ENCODE peak calls at places on chromosomes 13 and 19, in four cellular contexts. One of them, this sample, is unnamed.

GRCh38 chr19:6531956-6532243 is 1.1 kb downstream of the TNFSF9 start:
- DNase-seq in transverse colon: no peak
- DNase-seq in HCT116: no peak
- DNase-seq in NB4: no peak
- DNase-seq in this sample: no peak

GRCh38 chr13:101425156-101425471 is 8.8 kb upstream of the NALCN start:
- DNase-seq in HCT116: no peak
- DNase-seq in transverse colon: no peak
- DNase-seq in NB4: no peak
- DNase-seq in this sample: no peak

GRCh38 chr13:110702591-110703526 is 3.1 kb downstream of the CARS2 start:
- DNase-seq in HCT116: no peak
- DNase-seq in transverse colon: no peak
- DNase-seq in NB4: peak; percentile 64
- DNase-seq in this sample: no peak

GRCh38 chr19:46374526-46375475 is 27.9 kb downstream of the PPP5C start:
- DNase-seq in HCT116: no peak
- DNase-seq in NB4: peak; percentile 7
- DNase-seq in transverse colon: no peak
- DNase-seq in this sample: no peak

GRCh38 chr19:6066661-6067646 is 43.3 kb downstream of the RFX2 start:
- DNase-seq in NB4: peak; percentile 91
- DNase-seq in HCT116: no peak
- DNase-seq in transverse colon: peak; percentile 91
- DNase-seq in this sample: no peak

GRCh38 chr19:17522988-17523872 is 11.8 kb downstream of the PGLS start:
- DNase-seq in NB4: peak; percentile 99
- DNase-seq in HCT116: no peak
- DNase-seq in transverse colon: peak; percentile 73
- DNase-seq in this sample: no peak

GRCh38 chr13:94968040-94968756 is 255.9 kb upstream of the SOX21 start:
- DNase-seq in HCT116: no peak
- DNase-seq in NB4: no peak
- DNase-seq in transverse colon: no peak
- DNase-seq in this sample: no peak

GRCh38 chr13:27281420-27281819 is 10.8 kb downstream of the RASL11A start:
- DNase-seq in HCT116: no peak
- DNase-seq in NB4: peak; percentile 39
- DNase-seq in transverse colon: peak; percentile 31
- DNase-seq in this sample: no peak

GRCh38 chr13:42424182-42424581 is 149.8 kb upstream of the TNFSF11 start:
- DNase-seq in transverse colon: no peak
- DNase-seq in NB4: no peak
- DNase-seq in HCT116: no peak
- DNase-seq in this sample: no peak

GRCh38 chr13:46495647-46496046 is 57.3 kb upstream of the LRCH1 start:
- DNase-seq in NB4: no peak
- DNase-seq in transverse colon: no peak
- DNase-seq in HCT116: no peak
- DNase-seq in this sample: peak; percentile 40

GRCh38 chr13:73677041-73677589 is 457.1 kb downstream of the KLF12 start:
- DNase-seq in NB4: no peak
- DNase-seq in transverse colon: no peak
- DNase-seq in HCT116: no peak
- DNase-seq in this sample: no peak

GRCh38 chr19:45638930-45639729 is at the start of gene EML2:
- DNase-seq in HCT116: no peak
- DNase-seq in transverse colon: peak; percentile 80
- DNase-seq in NB4: peak; percentile 47
- DNase-seq in this sample: no peak

GRCh38 chr13:46124967-46125933 is 20.4 kb upstream of the CPB2 start:
- DNase-seq in NB4: peak; percentile 86
- DNase-seq in transverse colon: no peak
- DNase-seq in HCT116: no peak
- DNase-seq in this sample: no peak

GRCh38 chr13:50030315-50030714 is 15.1 kb downstream of the KCNRG start:
- DNase-seq in HCT116: no peak
- DNase-seq in NB4: no peak
- DNase-seq in transverse colon: no peak
- DNase-seq in this sample: no peak

GRCh38 chr13:23558675-23559536 is 11.3 kb upstream of the TNFRSF19 start:
- DNase-seq in HCT116: peak; percentile 10
- DNase-seq in transverse colon: no peak
- DNase-seq in NB4: peak; percentile 92
- DNase-seq in this sample: no peak

GRCh38 chr13:93420887-93421286 is 194.3 kb downstream of the GPC6 start:
- DNase-seq in NB4: no peak
- DNase-seq in HCT116: no peak
- DNase-seq in transverse colon: no peak
- DNase-seq in this sample: no peak

GRCh38 chr13:113739527-113740285 is 19.3 kb upstream of the TMEM255B start:
- DNase-seq in transverse colon: no peak
- DNase-seq in NB4: no peak
- DNase-seq in HCT116: no peak
- DNase-seq in this sample: no peak

GRCh38 chr13:28530729-28531194 is 35.8 kb upstream of the FLT1 start:
- DNase-seq in NB4: peak; percentile 84
- DNase-seq in transverse colon: no peak
- DNase-seq in HCT116: no peak
- DNase-seq in this sample: no peak

GRCh38 chr13:35716186-35716585 is 239.7 kb upstream of the MAB21L1 start:
- DNase-seq in NB4: peak; percentile 20
- DNase-seq in HCT116: no peak
- DNase-seq in transverse colon: no peak
- DNase-seq in this sample: no peak

GRCh38 chr13:27130223-27131015 is 41.2 kb downstream of the USP12 start:
- DNase-seq in transverse colon: no peak
- DNase-seq in NB4: peak; percentile 60
- DNase-seq in HCT116: no peak
- DNase-seq in this sample: no peak

GRCh38 chr19:7980168-7980567 is 25.3 kb downstream of the ELAVL1 start:
- DNase-seq in transverse colon: no peak
- DNase-seq in NB4: no peak
- DNase-seq in HCT116: no peak
- DNase-seq in this sample: no peak

GRCh38 chr13:23793711-23794110 is 95.5 kb downstream of the MIPEP start:
- DNase-seq in HCT116: no peak
- DNase-seq in NB4: no peak
- DNase-seq in transverse colon: no peak
- DNase-seq in this sample: no peak

GRCh38 chr19:50928841-50929240 is 17.6 kb upstream of the KLK4 start:
- DNase-seq in HCT116: no peak
- DNase-seq in transverse colon: no peak
- DNase-seq in NB4: no peak
- DNase-seq in this sample: no peak

GRCh38 chr13:108902557-108903155 is 273.2 kb downstream of the MYO16 start:
- DNase-seq in HCT116: no peak
- DNase-seq in transverse colon: no peak
- DNase-seq in NB4: no peak
- DNase-seq in this sample: peak; percentile 22

GRCh38 chr19:5452594-5453565 is 2.3 kb upstream of the ZNRF4 start:
- DNase-seq in HCT116: peak; percentile 78
- DNase-seq in NB4: peak; percentile 27
- DNase-seq in transverse colon: no peak
- DNase-seq in this sample: no peak

GRCh38 chr13:80086304-80086721 is 254.6 kb downstream of the SPRY2 start:
- DNase-seq in HCT116: no peak
- DNase-seq in NB4: no peak
- DNase-seq in transverse colon: peak; percentile 59
- DNase-seq in this sample: no peak

GRCh38 chr13:114110091-114110829 is 22.2 kb downstream of the RASA3 start:
- DNase-seq in HCT116: no peak
- DNase-seq in transverse colon: peak; percentile 68
- DNase-seq in NB4: peak; percentile 97
- DNase-seq in this sample: no peak

GRCh38 chr19:6060600-6061391 is 49.5 kb downstream of the RFX2 start:
- DNase-seq in transverse colon: no peak
- DNase-seq in NB4: peak; percentile 75
- DNase-seq in HCT116: no peak
- DNase-seq in this sample: no peak

GRCh38 chr19:47776568-47776967 is 1.9 kb upstream of the SELENOW start:
- DNase-seq in HCT116: no peak
- DNase-seq in NB4: no peak
- DNase-seq in transverse colon: no peak
- DNase-seq in this sample: no peak

GRCh38 chr13:76687467-76687866 is 198.7 kb downstream of the KCTD12 start:
- DNase-seq in transverse colon: no peak
- DNase-seq in NB4: no peak
- DNase-seq in HCT116: no peak
- DNase-seq in this sample: no peak

GRCh38 chr19:22523940-22524339 is 101.8 kb upstream of the ZNF98 start:
- DNase-seq in transverse colon: no peak
- DNase-seq in HCT116: no peak
- DNase-seq in NB4: peak; percentile 82
- DNase-seq in this sample: no peak

GRCh38 chr19:43562211-43562697 is 13.1 kb downstream of the XRCC1 start:
- DNase-seq in NB4: no peak
- DNase-seq in HCT116: no peak
- DNase-seq in transverse colon: no peak
- DNase-seq in this sample: no peak

GRCh38 chr19:43562698-43563241 is 12.6 kb downstream of the XRCC1 start:
- DNase-seq in transverse colon: peak; percentile 73
- DNase-seq in HCT116: no peak
- DNase-seq in NB4: peak; percentile 94
- DNase-seq in this sample: no peak

GRCh38 chr19:43561144-43561970 is 14.0 kb downstream of the XRCC1 start:
- DNase-seq in NB4: no peak
- DNase-seq in transverse colon: no peak
- DNase-seq in HCT116: no peak
- DNase-seq in this sample: no peak

GRCh38 chr19:43563816-43564215 is 11.5 kb downstream of the XRCC1 start:
- DNase-seq in NB4: no peak
- DNase-seq in transverse colon: no peak
- DNase-seq in HCT116: no peak
- DNase-seq in this sample: no peak

GRCh38 chr19:43560687-43561086 is 14.6 kb downstream of the XRCC1 start:
- DNase-seq in transverse colon: no peak
- DNase-seq in HCT116: no peak
- DNase-seq in NB4: peak; percentile 67
- DNase-seq in this sample: no peak
- TF ChIP-seq CTCF in transverse colon: no peak
- TF ChIP-seq CTCF in HCT116: peak; percentile 18
- TF ChIP-seq CTCF in NB4: peak; percentile 24
- TF ChIP-seq CTCF in this sample: peak; percentile 10

DNA sequence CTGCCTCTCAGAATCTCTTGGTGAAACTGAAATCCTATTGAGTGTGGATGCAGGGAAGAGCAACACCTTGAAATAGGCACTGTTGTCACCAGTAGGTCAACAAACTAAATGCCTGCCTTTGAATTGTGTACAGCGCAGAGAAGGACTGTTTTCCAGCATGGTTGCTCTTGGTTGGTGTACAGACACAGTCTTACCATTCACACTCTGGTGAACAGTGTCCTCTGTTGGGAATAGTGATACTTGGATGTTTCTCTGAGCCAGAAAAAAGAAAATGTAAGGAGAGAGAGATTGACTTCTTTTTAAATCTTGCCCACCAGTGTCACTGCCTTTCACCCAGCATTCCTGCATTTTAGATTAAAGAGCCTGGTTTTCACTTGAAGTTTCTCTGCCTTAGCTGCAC is 179.7 kb downstream of the STK24 start:
- DNase-seq in NB4: no peak
- DNase-seq in transverse colon: no peak
- DNase-seq in HCT116: no peak
- DNase-seq in this sample: no peak
- TF ChIP-seq CTCF in NB4: no peak
- TF ChIP-seq CTCF in transverse colon: no peak
- TF ChIP-seq CTCF in HCT116: no peak
- TF ChIP-seq CTCF in this sample: no peak

GRCh38 chr13:102770435-102770834 is 3.2 kb downstream of the TEX30 start:
- DNase-seq in transverse colon: no peak
- DNase-seq in HCT116: no peak
- DNase-seq in NB4: no peak
- DNase-seq in this sample: no peak

GRCh38 chr13:102772042-102772425 is 1.6 kb downstream of the TEX30 start:
- DNase-seq in transverse colon: no peak
- DNase-seq in HCT116: no peak
- DNase-seq in NB4: peak; percentile 77
- DNase-seq in this sample: no peak

GRCh38 chr13:102768914-102769313 is 4.7 kb downstream of the TEX30 start:
- DNase-seq in NB4: no peak
- DNase-seq in transverse colon: no peak
- DNase-seq in HCT116: no peak
- DNase-seq in this sample: no peak

GRCh38 chr13:102771298-102772041 is 2.1 kb downstream of the TEX30 start:
- DNase-seq in NB4: peak; percentile 50
- DNase-seq in transverse colon: no peak
- DNase-seq in HCT116: no peak
- DNase-seq in this sample: no peak

DNA sequence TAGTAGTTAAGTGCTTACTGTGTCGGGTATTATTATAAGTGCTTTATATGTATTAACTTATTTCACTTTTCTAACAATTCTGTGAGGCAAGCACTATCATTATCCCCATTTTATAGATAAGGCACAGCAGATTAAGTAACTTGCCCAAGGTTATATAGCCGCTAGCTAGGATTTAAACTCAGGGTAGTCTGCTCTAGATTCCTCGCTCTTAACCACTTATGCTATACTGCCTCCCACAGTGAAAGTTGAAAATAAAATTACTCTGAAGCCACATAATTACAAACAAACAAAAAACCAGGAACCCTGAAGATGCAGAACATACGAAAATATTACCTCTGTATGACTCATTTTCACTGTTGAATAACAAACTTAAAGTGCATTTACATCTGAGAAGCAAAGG is 3.9 kb downstream of the TEX30 start:
- DNase-seq in HCT116: no peak
- DNase-seq in transverse colon: no peak
- DNase-seq in NB4: peak; percentile 15
- DNase-seq in this sample: no peak
- TF ChIP-seq CTCF in HCT116: no peak
- TF ChIP-seq CTCF in transverse colon: no peak
- TF ChIP-seq CTCF in NB4: no peak
- TF ChIP-seq CTCF in this sample: no peak

DNA sequence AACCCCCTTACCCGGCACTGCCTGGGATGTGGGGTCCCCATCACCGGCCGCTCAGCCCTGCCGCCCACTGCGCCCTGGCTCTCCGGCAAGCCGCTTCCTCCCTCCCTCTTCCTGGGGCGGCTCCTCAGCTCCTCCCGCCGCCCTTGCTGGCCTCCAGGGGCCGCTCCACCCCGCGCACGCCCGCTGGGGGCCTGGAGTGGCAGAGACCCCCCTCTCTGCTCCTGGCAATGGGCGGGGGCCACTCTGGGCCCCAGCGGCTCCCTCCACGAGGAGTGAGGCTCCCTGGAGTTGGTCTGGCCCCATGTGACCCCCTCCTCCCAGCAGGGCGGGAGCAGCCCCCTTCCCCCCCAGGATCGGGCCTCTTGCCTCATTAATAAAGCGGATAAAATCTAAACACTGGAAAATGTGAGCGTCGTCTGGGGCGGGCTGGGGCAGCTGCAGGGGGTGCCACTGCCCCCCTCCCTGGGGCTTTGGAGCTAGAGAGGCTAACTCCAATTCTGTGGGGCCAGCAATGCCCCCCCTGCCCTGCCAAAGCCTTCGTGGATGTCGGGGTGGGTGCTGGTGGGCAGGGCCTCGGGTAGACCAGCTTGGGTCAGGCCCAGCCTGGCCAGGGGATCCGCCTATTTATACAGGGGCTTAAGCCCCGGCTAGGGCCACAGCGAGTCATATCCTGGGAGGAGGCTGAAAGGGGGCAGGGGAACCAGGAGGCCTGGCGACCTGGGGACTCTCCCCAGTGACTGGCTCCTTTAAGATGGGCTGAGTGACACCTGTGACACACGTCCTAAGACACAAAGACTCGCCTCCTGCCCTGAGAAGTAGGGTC is at the start of gene PTGER1:
- DNase-seq in HCT116: peak; percentile 21
- DNase-seq in transverse colon: no peak
- DNase-seq in NB4: peak; percentile 76
- DNase-seq in this sample: no peak
- TF ChIP-seq CTCF in HCT116: peak; percentile 51
- TF ChIP-seq CTCF in transverse colon: peak; percentile 50
- TF ChIP-seq CTCF in NB4: no peak
- TF ChIP-seq CTCF in this sample: peak; percentile 53